ENCODE peak calls at places on chromosomes 11 and 22, in six cellular contexts. W is pancreas, A is Peyer's patch, L is colonic mucosa, T is uterus, R is PC-3. B is an unnamed sample.

GRCh38 chr11:47669856-47670255 is 27.5 kb upstream of the MTCH2 start:
- DNase-seq in W (no peak), A (no peak), L (no peak), T (no peak), R (no peak), B (no peak)

GRCh38 chr11:10477690-10478046 is 22.6 kb downstream of the AMPD3 start:
- DNase-seq in W (no peak), A (no peak), L (no peak), T (no peak), R (no peak), B (no peak)

GRCh38 chr22:30459206-30460052 is 12.4 kb downstream of the SEC14L3 start:
- DNase-seq in W (no peak), A (no peak), L (no peak), T (no peak), R (peak), B (no peak)

GRCh38 chr11:47847892-47848635 is at the start of gene NUP160:
- DNase-seq in W (peak), A (peak), L (peak), T (peak), R (peak), B (peak)

GRCh38 chr11:3786781-3787428 is 10.4 kb downstream of the NUP98 start:
- DNase-seq in W (no peak), A (no peak), L (no peak), T (no peak), R (peak), B (no peak)

GRCh38 chr11:40187092-40187403 is 1272.4 kb downstream of the LRRC4C start:
- DNase-seq in W (no peak), A (no peak), L (no peak), T (no peak), R (no peak), B (no peak)

GRCh38 chr11:73402834-73403185 is 26.6 kb downstream of the RELT start:
- DNase-seq in W (no peak), A (no peak), L (no peak), T (no peak), R (peak), B (no peak)

GRCh38 chr11:3613998-3614741 is 27.6 kb downstream of the ART5 start:
- DNase-seq in W (no peak), A (no peak), L (no peak), T (no peak), R (no peak), B (no peak)

GRCh38 chr22:18005201-18005926 is 19.0 kb downstream of the MICAL3 start:
- DNase-seq in W (peak), A (peak), L (no peak), T (no peak), R (no peak), B (no peak)

GRCh38 chr11:11229691-11230090 is 123.4 kb downstream of the CSNK2A3 start:
- DNase-seq in W (no peak), A (no peak), L (no peak), T (no peak), R (peak), B (no peak)

GRCh38 chr11:18720811-18721575 is 5.0 kb downstream of the IGSF22 start:
- DNase-seq in W (peak), A (peak), L (peak), T (peak), R (peak), B (peak)

GRCh38 chr22:20205964-20206708 is 55.3 kb upstream of the CCDC188 start:
- DNase-seq in W (no peak), A (peak), L (peak), T (peak), R (peak), B (peak)

GRCh38 chr11:65435330-65435931 is 12.8 kb downstream of the NEAT1 start:
- DNase-seq in W (no peak), A (peak), L (no peak), T (peak), R (no peak), B (peak)

GRCh38 chr22:19597399-19597735 is 73.2 kb upstream of the CLDN5 start:
- DNase-seq in W (no peak), A (peak), L (no peak), T (no peak), R (no peak), B (peak)

GRCh38 chr11:119172513-119172912 is 4.0 kb downstream of the NLRX1 start:
- DNase-seq in W (no peak), A (no peak), L (no peak), T (no peak), R (no peak), B (no peak)
- H3K27ac ChIP-seq in W (no peak), A (no peak), L (no peak), T (no peak), R (no peak), B (no peak)

DNA sequence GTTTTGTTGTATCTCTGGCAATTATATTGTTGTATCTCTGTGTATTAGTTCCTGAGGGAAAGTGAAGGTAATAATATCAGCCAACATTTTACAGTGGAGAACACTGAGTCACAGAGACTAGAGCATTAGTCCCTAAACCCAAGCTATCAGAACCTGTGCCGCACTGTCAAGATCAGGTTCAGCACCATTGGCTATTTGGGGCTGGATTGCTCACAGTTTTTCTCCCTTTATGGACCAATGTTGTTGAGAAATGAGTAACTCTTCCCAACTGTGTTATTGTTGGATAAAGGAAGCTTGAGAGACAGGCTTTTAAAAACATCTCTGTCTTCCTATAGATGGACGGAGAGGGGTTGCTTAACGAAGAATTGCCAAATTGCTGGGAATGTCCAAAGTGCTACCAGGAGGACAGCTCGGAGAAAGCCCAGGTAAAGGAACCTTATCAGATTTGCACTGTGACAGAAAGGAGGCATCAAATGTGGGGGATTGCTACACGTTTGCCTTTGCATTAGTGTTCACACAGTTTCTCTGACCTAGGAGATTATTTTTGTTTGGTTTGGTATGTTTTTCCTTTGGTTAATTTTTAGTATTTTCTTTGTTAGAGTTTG is 18.2 kb upstream of the GRK2 start:
- DNase-seq in W (no peak), A (no peak), L (no peak), T (no peak), R (peak), B (no peak)
- H3K27ac ChIP-seq in W (no peak), A (no peak), L (no peak), T (no peak), R (peak), B (no peak)

GRCh38 chr11:104968365-104968855 is at the start of gene CASP4:
- DNase-seq in W (no peak), A (no peak), L (peak), T (peak), R (peak), B (no peak)
- H3K27ac ChIP-seq in W (peak), A (peak), L (peak), T (peak), R (peak), B (peak)

GRCh38 chr22:25484916-25485315 is 79.6 kb upstream of the GRK3 start:
- DNase-seq in W (no peak), A (no peak), L (no peak), T (no peak), R (no peak), B (no peak)

GRCh38 chr22:25482868-25483639 is 81.4 kb upstream of the GRK3 start:
- DNase-seq in W (no peak), A (no peak), L (no peak), T (no peak), R (no peak), B (no peak)

GRCh38 chr22:25482091-25482760 is 82.2 kb upstream of the GRK3 start:
- DNase-seq in W (no peak), A (no peak), L (no peak), T (no peak), R (no peak), B (no peak)

GRCh38 chr22:25484498-25484897 is 80.0 kb upstream of the GRK3 start:
- DNase-seq in W (no peak), A (no peak), L (no peak), T (no peak), R (no peak), B (no peak)

DNA sequence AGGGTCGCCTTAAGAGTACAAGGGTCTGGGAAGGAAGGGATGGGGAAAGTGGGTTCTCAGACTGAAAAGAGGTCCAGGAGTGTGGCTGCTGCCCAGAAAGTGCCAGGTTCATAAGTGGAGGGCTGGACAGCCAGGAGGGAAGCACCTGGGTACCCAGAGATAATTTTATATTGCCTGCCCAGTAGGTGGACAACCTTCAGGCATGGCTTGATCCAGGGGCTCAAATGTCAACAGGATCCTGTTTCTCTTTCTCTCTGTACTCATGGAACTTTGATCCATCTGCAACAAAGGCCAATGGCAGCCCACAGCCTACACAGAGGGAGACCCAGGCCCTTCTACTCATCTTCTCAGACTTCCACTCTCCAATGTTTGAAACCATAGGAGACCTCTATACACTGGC is 80.5 kb upstream of the GRK3 start:
- DNase-seq in W (no peak), A (no peak), L (no peak), T (no peak), R (no peak), B (no peak)
- H3K27ac ChIP-seq in W (peak), A (no peak), L (no peak), T (no peak), R (no peak), B (no peak)

DNA sequence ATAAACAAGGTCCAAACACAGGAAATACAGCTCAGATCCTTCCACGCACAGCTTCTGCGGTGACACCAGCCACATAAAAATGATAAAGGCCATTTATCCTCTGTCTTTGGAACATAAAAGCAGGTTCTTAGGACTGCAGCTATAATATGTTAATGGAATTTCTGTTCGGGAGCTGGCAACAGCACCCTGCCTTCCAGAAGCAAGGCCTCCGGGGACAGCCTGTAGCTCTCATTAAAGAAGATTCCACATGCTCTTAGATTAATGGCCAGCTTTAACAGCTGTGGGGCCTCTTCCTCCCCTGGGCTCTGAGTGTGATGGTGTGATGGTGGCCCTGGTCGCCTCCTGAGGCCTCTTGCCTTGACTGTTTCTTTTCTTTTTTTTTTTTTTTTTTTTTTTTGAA is 137.3 kb downstream of the CACNA1I start:
- DNase-seq in W (no peak), A (no peak), L (no peak), T (no peak), R (no peak), B (no peak)
- H3K27ac ChIP-seq in W (no peak), A (no peak), L (no peak), T (no peak), R (no peak), B (no peak)

GRCh38 chr11:75024764-75025211 is 36.1 kb downstream of the NEU3 start:
- DNase-seq in W (no peak), A (no peak), L (no peak), T (no peak), R (no peak), B (no peak)
- H3K27ac ChIP-seq in W (no peak), A (no peak), L (no peak), T (no peak), R (no peak), B (no peak)

GRCh38 chr11:8766043-8766992 is 83.7 kb downstream of the RPL27A start:
- DNase-seq in W (no peak), A (no peak), L (no peak), T (no peak), R (no peak), B (no peak)

GRCh38 chr11:8766993-8767374 is 84.4 kb downstream of the RPL27A start:
- DNase-seq in W (no peak), A (no peak), L (no peak), T (no peak), R (no peak), B (no peak)

GRCh38 chr11:8768625-8769333 is 86.2 kb downstream of the RPL27A start:
- DNase-seq in W (no peak), A (no peak), L (no peak), T (peak), R (peak), B (no peak)

GRCh38 chr11:8765294-8765693 is 82.7 kb downstream of the RPL27A start:
- DNase-seq in W (no peak), A (no peak), L (no peak), T (peak), R (no peak), B (no peak)

GRCh38 chr11:8767466-8768142 is 85.0 kb downstream of the RPL27A start:
- DNase-seq in W (no peak), A (no peak), L (no peak), T (no peak), R (peak), B (no peak)
- H3K27ac ChIP-seq in W (no peak), A (no peak), L (no peak), T (peak), R (no peak), B (peak)

GRCh38 chr11:28542556-28542955 is 434.4 kb downstream of the METTL15 start:
- DNase-seq in W (no peak), A (no peak), L (no peak), T (no peak), R (peak), B (no peak)
- H3K27ac ChIP-seq in W (no peak), A (no peak), L (no peak), T (no peak), R (no peak), B (no peak)